ENCODE peak calls at places on chromosomes 6 and 20, in ten cellular contexts. P, R, J, V, W, G, X, O, T and M are unnamed samples.

GRCh38 chr6:904994-905393 is 212.1 kb upstream of the EXOC2 start:
- DNase-seq in P (no peak), R (no peak), J (no peak), V (no peak), W (no peak), G (no peak), X (no peak), O (no peak), T (no peak), M (no peak)

GRCh38 chr20:60694763-60695162 is 557.3 kb upstream of the CDH4 start:
- DNase-seq in P (no peak), R (no peak), J (no peak), V (no peak), W (no peak), G (peak), X (no peak), O (no peak), T (no peak), M (no peak)

GRCh38 chr6:29813809-29814208 is 13.8 kb upstream of the HLA-G start:
- DNase-seq in P (no peak), R (no peak), J (peak), V (no peak), W (peak), G (no peak), X (no peak), O (no peak), T (peak), M (no peak)

GRCh38 chr6:106287215-106287614 is 38.3 kb downstream of the ATG5 start:
- DNase-seq in P (no peak), R (no peak), J (no peak), V (no peak), W (no peak), G (peak), X (no peak), O (no peak), T (no peak), M (no peak)

GRCh38 chr6:15588966-15589634 is 73.7 kb downstream of the DTNBP1 start:
- DNase-seq in P (no peak), R (no peak), J (no peak), V (no peak), W (peak), G (peak), X (no peak), O (no peak), T (peak), M (no peak)

GRCh38 chr6:46756469-46757205 is 9.9 kb downstream of the ANKRD66 start:
- DNase-seq in P (no peak), R (no peak), J (no peak), V (no peak), W (no peak), G (peak), X (no peak), O (no peak), T (peak), M (no peak)

GRCh38 chr6:129638055-129639019 is 71.6 kb downstream of the ARHGAP18 start:
- DNase-seq in P (no peak), R (no peak), J (peak), V (no peak), W (no peak), G (peak), X (no peak), O (no peak), T (no peak), M (no peak)

GRCh38 chr6:161128230-161128629 is 136.7 kb downstream of the MAP3K4 start:
- DNase-seq in P (no peak), R (no peak), J (no peak), V (no peak), W (no peak), G (no peak), X (no peak), O (no peak), T (no peak), M (no peak)

GRCh38 chr20:23639490-23639958 is 1.8 kb upstream of the CST3 start:
- DNase-seq in P (no peak), R (no peak), J (peak), V (no peak), W (no peak), G (no peak), X (no peak), O (no peak), T (no peak), M (no peak)

GRCh38 chr6:2942916-2943563 is 28.3 kb downstream of the SERPINB6 start:
- DNase-seq in P (no peak), R (no peak), J (no peak), V (peak), W (no peak), G (no peak), X (no peak), O (no peak), T (no peak), M (no peak)

GRCh38 chr6:80077067-80077466 is 29.4 kb upstream of the BCKDHB start:
- DNase-seq in P (no peak), R (no peak), J (no peak), V (no peak), W (no peak), G (no peak), X (no peak), O (no peak), T (no peak), M (no peak)

GRCh38 chr6:104656235-104656634 is 203.5 kb downstream of the HACE1 start:
- DNase-seq in P (no peak), R (no peak), J (no peak), V (no peak), W (no peak), G (no peak), X (no peak), O (no peak), T (no peak), M (no peak)

GRCh38 chr6:20916081-20916480 is 381.8 kb downstream of the CDKAL1 start:
- DNase-seq in P (no peak), R (no peak), J (no peak), V (no peak), W (peak), G (peak), X (no peak), O (no peak), T (peak), M (no peak)

GRCh38 chr6:30494275-30494990 is 5.1 kb downstream of the HLA-E start:
- DNase-seq in P (no peak), R (no peak), J (no peak), V (no peak), W (no peak), G (no peak), X (no peak), O (no peak), T (peak), M (no peak)

GRCh38 chr20:47847882-47848485 is 62.7 kb upstream of the SULF2 start:
- DNase-seq in P (no peak), R (no peak), J (no peak), V (no peak), W (no peak), G (peak), X (no peak), O (no peak), T (no peak), M (no peak)

GRCh38 chr20:33249456-33249855 is 13.7 kb downstream of the BPIFA1 start:
- DNase-seq in P (no peak), R (no peak), J (no peak), V (no peak), W (no peak), G (no peak), X (no peak), O (no peak), T (no peak), M (no peak)

GRCh38 chr20:35604444-35604750 is 11.2 kb upstream of the SPAG4 start:
- DNase-seq in P (no peak), R (peak), J (peak), V (peak), W (no peak), G (no peak), X (peak), O (no peak), T (no peak), M (no peak)

GRCh38 chr6:2959909-2960719 is 11.3 kb downstream of the SERPINB6 start:
- DNase-seq in P (no peak), R (peak), J (peak), V (no peak), W (peak), G (peak), X (no peak), O (no peak), T (peak), M (no peak)

GRCh38 chr6:69957990-69958559 is 91.7 kb downstream of the COL19A1 start:
- DNase-seq in P (no peak), R (no peak), J (no peak), V (no peak), W (no peak), G (peak), X (no peak), O (no peak), T (peak), M (no peak)

GRCh38 chr6:4370066-4370465 is 234.7 kb upstream of the ECI2 start:
- DNase-seq in P (no peak), R (no peak), J (no peak), V (no peak), W (peak), G (peak), X (no peak), O (no peak), T (peak), M (no peak)

GRCh38 chr6:67896476-67896875 is 738.6 kb upstream of the ADGRB3 start:
- DNase-seq in P (no peak), R (no peak), J (no peak), V (peak), W (peak), G (peak), X (no peak), O (no peak), T (peak), M (no peak)

GRCh38 chr6:170187669-170188566 is 103.0 kb downstream of the DLL1 start:
- DNase-seq in P (no peak), R (no peak), J (no peak), V (no peak), W (no peak), G (no peak), X (no peak), O (no peak), T (no peak), M (no peak)

GRCh38 chr20:17615645-17616479 is 46.0 kb downstream of the DSTN start:
- DNase-seq in P (no peak), R (no peak), J (no peak), V (no peak), W (no peak), G (no peak), X (no peak), O (peak), T (no peak), M (no peak)

GRCh38 chr6:75438186-75438880 is 55.3 kb downstream of the FILIP1 start:
- DNase-seq in P (no peak), R (no peak), J (no peak), V (no peak), W (no peak), G (no peak), X (no peak), O (no peak), T (no peak), M (no peak)

GRCh38 chr6:170159040-170159965 is 131.6 kb downstream of the DLL1 start:
- DNase-seq in P (no peak), R (no peak), J (no peak), V (no peak), W (no peak), G (no peak), X (no peak), O (no peak), T (no peak), M (no peak)

GRCh38 chr6:41239467-41240159 is 11.5 kb downstream of the TREML4 start:
- DNase-seq in P (no peak), R (peak), J (no peak), V (no peak), W (no peak), G (no peak), X (no peak), O (no peak), T (no peak), M (no peak)

GRCh38 chr6:71599366-71599765 is 287.0 kb upstream of the RIMS1 start:
- DNase-seq in P (no peak), R (no peak), J (no peak), V (no peak), W (no peak), G (peak), X (no peak), O (no peak), T (no peak), M (no peak)

GRCh38 chr6:148342146-148343027 is at the start of gene SASH1:
- DNase-seq in P (no peak), R (peak), J (peak), V (peak), W (peak), G (peak), X (peak), O (peak), T (peak), M (peak)

GRCh38 chr6:159961523-159961922 is 7.4 kb upstream of the IGF2R start:
- DNase-seq in P (no peak), R (no peak), J (no peak), V (no peak), W (peak), G (peak), X (no peak), O (no peak), T (peak), M (no peak)

GRCh38 chr6:11434565-11435326 is 102.8 kb upstream of the TMEM170B start:
- DNase-seq in P (no peak), R (no peak), J (peak), V (no peak), W (peak), G (peak), X (no peak), O (no peak), T (no peak), M (no peak)

GRCh38 chr6:50658561-50658960 is 54.8 kb upstream of the TFAP2D start:
- DNase-seq in P (no peak), R (no peak), J (no peak), V (no peak), W (no peak), G (no peak), X (no peak), O (no peak), T (no peak), M (no peak)